ENCODE peak calls at places on chromosome 1, in ten cellular contexts. V, S, H, D, G, J, W, K, L and P are unnamed samples.

GRCh38 chr1:72075411-72075810 is 206.9 kb downstream of the NEGR1 start:
- DNase-seq in V (no peak), S (no peak), H (no peak), D (no peak), G (no peak), J (no peak), W (no peak), K (no peak), L (no peak), P (no peak)

GRCh38 chr1:23524716-23525401 is 6.2 kb downstream of the E2F2 start:
- DNase-seq in V (no peak), S (no peak), H (peak; percentile 51), D (no peak), G (no peak), J (no peak), W (peak; percentile 39), K (no peak), L (peak; percentile 70), P (no peak)

GRCh38 chr1:30759718-30760281 is 2.2 kb upstream of the LAPTM5 start:
- DNase-seq in V (no peak), S (no peak), H (peak; percentile 11), D (peak; percentile 72), G (no peak), J (no peak), W (peak; percentile 80), K (no peak), L (peak; percentile 71), P (no peak)

GRCh38 chr1:209380396-209380795 is 203.1 kb upstream of the CAMK1G start:
- DNase-seq in V (no peak), S (peak; percentile 31), H (no peak), D (no peak), G (no peak), J (no peak), W (no peak), K (no peak), L (no peak), P (no peak)

GRCh38 chr1:246761386-246761785 is 37.2 kb downstream of the SCCPDH start:
- DNase-seq in V (no peak), S (peak; percentile 22), H (no peak), D (no peak), G (no peak), J (no peak), W (no peak), K (no peak), L (no peak), P (no peak)

GRCh38 chr1:228340686-228341449 is 65.8 kb downstream of the TRIM11 start:
- DNase-seq in V (no peak), S (no peak), H (no peak), D (no peak), G (peak; percentile 8), J (peak; percentile 58), W (peak; percentile 26), K (no peak), L (no peak), P (no peak)

GRCh38 chr1:178516110-178516509 is 3.2 kb downstream of the TEX35 start:
- DNase-seq in V (no peak), S (no peak), H (no peak), D (no peak), G (no peak), J (peak; percentile 42), W (no peak), K (no peak), L (no peak), P (no peak)

GRCh38 chr1:214233856-214234634 is 46.9 kb upstream of the SMYD2 start:
- DNase-seq in V (no peak), S (no peak), H (no peak), D (no peak), G (no peak), J (no peak), W (no peak), K (no peak), L (no peak), P (no peak)

GRCh38 chr1:51535006-51535592 is 16.0 kb upstream of the EPS15 start:
- DNase-seq in V (no peak), S (peak; percentile 54), H (no peak), D (peak; percentile 34), G (peak; percentile 52), J (no peak), W (peak; percentile 53), K (peak; percentile 42), L (peak; percentile 49), P (no peak)

GRCh38 chr1:203464226-203464625 is 11.4 kb upstream of the PRELP start:
- DNase-seq in V (no peak), S (peak; percentile 25), H (no peak), D (no peak), G (no peak), J (no peak), W (no peak), K (no peak), L (no peak), P (peak; percentile 91)